ENCODE peak calls at places on chromosomes 6 and 20, in ten cellular contexts. K, J, Y, W, N, Q, H, F, I and U are unnamed samples.

GRCh38 chr6:111107589-111107988 is 20.3 kb downstream of the SLC16A10 start:
- DNase-seq in Y (no peak), I (no peak), F (no peak), K (no peak), N (no peak), W (no peak), H (no peak), J (no peak), Q (no peak), U (no peak)

GRCh38 chr6:40695114-40695513 is 108.0 kb upstream of the LRFN2 start:
- DNase-seq in W (no peak), I (no peak), H (peak), N (peak), Y (no peak), K (no peak), J (no peak), Q (no peak), F (no peak), U (no peak)

GRCh38 chr6:21634582-21634981 is 41.0 kb downstream of the SOX4 start:
- DNase-seq in W (peak), J (no peak), F (no peak), Y (no peak), I (peak), Q (peak), N (peak), H (no peak), K (peak), U (peak)

GRCh38 chr20:33669224-33669623 is 2.5 kb downstream of the ACTL10 start:
- DNase-seq in N (no peak), H (no peak), K (no peak), W (no peak), I (no peak), Y (peak), F (no peak), Q (no peak), J (no peak), U (no peak)

GRCh38 chr6:52263709-52264320 is 19.5 kb upstream of the IL17F start:
- DNase-seq in F (peak), N (peak), Y (peak), W (peak), I (peak), H (peak), J (peak), K (peak), Q (peak), U (no peak)

GRCh38 chr20:52676282-52676995 is 295.7 kb upstream of the TSHZ2 start:
- DNase-seq in I (no peak), W (no peak), F (no peak), K (no peak), H (no peak), Y (no peak), Q (no peak), J (no peak), N (no peak), U (no peak)

GRCh38 chr6:98530732-98531131 is 303.6 kb upstream of the POU3F2 start:
- DNase-seq in W (no peak), F (no peak), K (no peak), Q (no peak), J (no peak), Y (no peak), I (peak), H (no peak), N (no peak), U (no peak)

GRCh38 chr20:38317422-38317821 is 13.5 kb downstream of the BPI start:
- DNase-seq in Y (no peak), W (no peak), F (no peak), K (no peak), Q (no peak), J (no peak), N (no peak), I (no peak), H (no peak), U (no peak)

GRCh38 chr6:34723203-34723602 is 26.6 kb upstream of the ILRUN start:
- DNase-seq in K (peak), J (no peak), W (no peak), I (no peak), Q (peak), F (no peak), Y (no peak), N (peak), H (no peak), U (no peak)

GRCh38 chr6:18997375-18997826 is 610.3 kb downstream of the RNF144B start:
- DNase-seq in Q (no peak), J (no peak), K (peak), Y (no peak), F (no peak), W (peak), H (peak), N (peak), I (peak), U (peak)

GRCh38 chr6:170098428-170099170 is 192.3 kb downstream of the DLL1 start:
- DNase-seq in Q (no peak), K (no peak), W (no peak), F (peak), H (no peak), Y (no peak), J (no peak), I (no peak), N (no peak), U (no peak)

GRCh38 chr20:50521221-50521642 is 11.0 kb downstream of the PTPN1 start:
- DNase-seq in W (no peak), Y (no peak), I (no peak), K (no peak), N (no peak), H (no peak), F (no peak), J (no peak), Q (no peak), U (no peak)

GRCh38 chr6:39841923-39842322 is 49.7 kb downstream of the DAAM2 start:
- DNase-seq in F (no peak), I (no peak), Y (no peak), W (no peak), J (no peak), Q (no peak), H (no peak), K (no peak), N (no peak), U (no peak)

GRCh38 chr20:371755-372542 is 8.6 kb upstream of the TRIB3 start:
- DNase-seq in N (peak), H (peak), W (no peak), J (no peak), Q (no peak), Y (peak), F (no peak), I (peak), K (peak), U (peak)

GRCh38 chr20:10291564-10292240 is 73.1 kb downstream of the SNAP25 start:
- DNase-seq in N (no peak), F (no peak), Q (no peak), K (no peak), Y (no peak), H (no peak), I (no peak), J (no peak), W (no peak), U (no peak)

GRCh38 chr6:42021847-42022754 is 28.2 kb upstream of the TAF8 start:
- DNase-seq in Q (no peak), N (no peak), W (no peak), J (no peak), H (no peak), I (no peak), Y (no peak), F (no peak), K (no peak), U (no peak)

GRCh38 chr20:50207026-50207425 is 16.4 kb downstream of the CEBPB start:
- DNase-seq in N (no peak), F (no peak), J (no peak), K (no peak), W (no peak), Q (no peak), Y (no peak), H (no peak), I (no peak), U (no peak)

GRCh38 chr6:53397283-53397682 is 48.5 kb upstream of the ELOVL5 start:
- DNase-seq in J (no peak), Q (no peak), H (no peak), F (no peak), Y (no peak), W (no peak), I (no peak), K (no peak), N (no peak), U (no peak)
- TF ChIP-seq CTCF in J (no peak), Q (no peak), H (no peak), F (no peak), Y (no peak), W (no peak), I (no peak), K (no peak), N (no peak), U (no peak)

DNA sequence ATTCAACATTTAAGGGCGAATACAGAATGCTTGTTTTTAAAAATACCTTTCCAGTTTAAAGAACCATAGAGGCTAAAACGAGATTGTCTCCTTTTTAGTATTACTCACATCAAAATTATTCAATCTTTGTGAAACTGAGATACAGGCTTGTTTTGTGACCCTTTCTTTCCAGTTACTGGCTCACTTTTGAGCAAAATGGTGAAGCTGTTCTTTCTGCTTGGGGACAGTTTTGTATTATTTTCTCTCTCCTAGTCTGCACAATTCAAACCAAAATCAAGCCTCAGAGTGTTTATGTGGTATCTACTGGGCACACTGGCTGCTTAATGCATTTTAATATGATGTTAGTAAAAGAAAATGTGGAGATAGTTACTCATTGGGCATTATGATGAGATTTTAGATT is 36.5 kb downstream of the HIVEP1 start:
- DNase-seq in H (no peak), N (no peak), J (no peak), K (no peak), Y (no peak), W (no peak), Q (no peak), F (no peak), I (no peak), U (no peak)
- TF ChIP-seq CTCF in H (no peak), N (no peak), J (no peak), K (no peak), Y (no peak), W (no peak), Q (no peak), F (no peak), I (no peak), U (no peak)

DNA sequence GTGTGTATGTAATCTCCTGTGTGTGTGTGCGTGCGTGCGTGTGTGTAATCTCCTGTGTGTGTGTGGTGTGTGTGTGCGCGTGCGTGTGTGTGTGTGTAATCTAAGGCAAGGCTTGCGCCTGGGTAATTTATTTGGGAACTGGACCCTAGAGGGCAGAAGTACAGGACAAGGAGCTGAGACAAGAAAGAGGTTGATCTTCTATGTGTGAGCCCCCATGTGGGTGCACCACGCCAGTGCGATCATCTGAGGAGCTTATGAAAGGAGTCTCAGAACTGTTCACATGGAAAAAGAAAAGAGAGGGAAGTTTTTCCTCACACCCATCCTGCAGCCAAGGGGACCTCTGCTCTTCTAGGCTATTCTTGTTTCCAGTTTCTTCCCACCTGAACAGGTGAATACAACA is 220.1 kb upstream of the GGTLC1 start:
- DNase-seq in N (no peak), Q (no peak), F (no peak), I (no peak), W (no peak), H (no peak), J (no peak), Y (no peak), K (no peak), U (no peak)
- TF ChIP-seq CTCF in N (no peak), Q (no peak), F (no peak), I (no peak), W (peak), H (no peak), J (peak), Y (no peak), K (no peak), U (peak)

GRCh38 chr6:31614674-31615578 is at the start of gene AIF1:
- DNase-seq in Y (no peak), K (no peak), I (no peak), F (no peak), N (no peak), H (no peak), Q (no peak), J (no peak), W (no peak), U (no peak)

GRCh38 chr6:31617010-31617409 is 2.0 kb downstream of the AIF1 start:
- DNase-seq in W (no peak), N (no peak), I (peak), Y (no peak), Q (no peak), H (no peak), J (no peak), K (no peak), F (no peak), U (peak)

GRCh38 chr6:31614075-31614619 is 887 bp upstream of the AIF1 start:
- DNase-seq in I (no peak), J (no peak), W (no peak), H (no peak), N (no peak), Y (no peak), Q (no peak), F (no peak), K (no peak), U (no peak)

GRCh38 chr6:31619805-31620585 is 520 bp upstream of the PRRC2A start:
- DNase-seq in K (peak), N (peak), I (peak), H (peak), J (peak), F (peak), Y (peak), W (peak), Q (peak), U (peak)

DNA sequence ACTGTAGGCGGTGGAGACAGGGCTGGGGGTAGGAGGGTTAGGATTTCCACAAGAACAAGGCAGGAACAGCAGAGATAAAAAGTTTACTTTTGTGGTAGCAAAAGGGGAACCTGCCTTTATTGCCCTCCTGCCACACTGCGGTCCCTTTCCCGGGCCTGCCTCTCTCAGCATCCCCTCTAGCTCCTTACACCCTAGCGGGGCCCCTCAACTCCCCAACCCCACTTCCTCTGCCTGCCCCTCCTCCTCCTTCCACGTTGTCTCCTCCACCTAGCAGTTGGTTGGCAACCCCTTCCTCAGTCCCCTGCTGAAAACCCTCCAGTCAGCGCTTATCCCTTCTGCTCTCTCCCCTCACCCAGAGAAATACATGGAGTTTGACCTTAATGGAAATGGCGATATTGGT is 714 bp downstream of the AIF1 start:
- DNase-seq in J (no peak), Q (no peak), H (no peak), I (no peak), K (no peak), Y (no peak), N (no peak), W (no peak), F (no peak), U (no peak)
- TF ChIP-seq CTCF in J (no peak), Q (no peak), H (no peak), I (no peak), K (no peak), Y (no peak), N (no peak), W (no peak), F (no peak), U (no peak)

DNA sequence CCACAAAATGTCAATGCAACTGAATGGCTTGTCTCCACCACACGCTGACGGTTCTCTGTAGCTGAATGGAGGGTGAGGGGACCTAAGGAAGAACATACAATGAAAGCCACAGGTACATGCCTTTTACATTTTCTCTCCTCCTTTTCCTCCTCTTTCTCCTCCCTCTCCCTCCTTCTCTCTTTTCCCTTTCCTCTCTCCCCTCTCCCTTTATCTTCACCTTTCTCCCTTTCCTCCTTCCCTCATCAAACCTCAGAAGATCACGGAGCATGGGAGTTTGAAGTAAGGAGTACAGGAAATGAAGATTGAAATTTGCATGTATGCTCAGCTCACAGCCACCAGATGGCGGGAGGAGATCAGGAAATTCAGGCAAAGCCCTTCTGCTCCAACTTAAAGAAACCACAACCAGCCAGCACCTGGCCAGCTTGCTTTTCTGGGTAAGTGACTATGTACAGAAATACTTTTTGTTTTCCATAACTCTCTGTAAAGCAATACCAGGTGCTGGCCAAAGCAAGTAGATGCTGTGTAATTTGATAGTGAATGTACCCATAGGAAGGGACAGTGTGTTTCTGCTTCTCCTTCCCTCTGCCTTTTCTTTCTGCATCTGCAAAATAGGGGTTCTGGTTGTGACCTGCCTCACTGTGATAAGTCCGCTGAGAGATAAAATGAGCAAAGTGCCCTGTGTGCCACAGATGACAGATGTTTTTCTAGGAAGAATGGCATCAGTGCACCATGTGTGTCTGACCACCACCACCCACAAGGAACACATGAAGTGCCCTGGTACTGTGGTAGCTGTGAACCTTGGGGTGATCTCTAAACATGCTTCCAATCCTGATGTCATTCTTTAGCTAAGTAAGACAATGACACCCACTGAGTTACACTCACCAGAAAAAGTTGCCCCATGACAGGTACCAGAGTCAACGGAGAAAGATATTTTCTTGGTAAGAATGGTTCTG is 18.6 kb upstream of the FOXO3 start:
- DNase-seq in F (peak), Q (peak), K (peak), H (peak), N (peak), Y (peak), W (no peak), J (peak), I (peak), U (no peak)
- TF ChIP-seq CTCF in F (peak), Q (peak), K (peak), H (peak), N (peak), Y (peak), W (peak), J (peak), I (peak), U (peak)

DNA sequence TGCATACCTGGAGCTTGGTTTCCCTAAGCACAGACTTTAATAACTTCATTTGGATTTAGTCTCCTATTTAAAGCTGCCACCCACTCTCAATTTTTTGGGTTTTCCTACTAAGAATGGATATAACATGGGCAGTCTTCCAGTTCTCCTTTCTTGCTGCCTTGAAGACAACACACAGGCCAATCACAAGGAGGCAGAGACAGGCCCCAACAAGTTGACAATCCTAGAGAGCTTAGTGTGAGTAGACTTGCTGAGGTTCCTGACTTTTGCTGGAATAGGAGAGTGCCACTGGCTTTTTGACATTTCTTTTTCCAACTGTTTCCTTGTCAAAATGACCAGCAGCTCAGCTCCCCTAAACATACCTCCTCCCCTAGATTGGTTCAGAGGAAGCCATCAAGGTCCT is 112.3 kb upstream of the ESR1 start:
- DNase-seq in J (no peak), N (no peak), F (no peak), I (peak), Q (no peak), H (no peak), W (no peak), Y (no peak), K (no peak), U (peak)
- TF ChIP-seq CTCF in J (no peak), N (no peak), F (no peak), I (no peak), Q (no peak), H (no peak), W (no peak), Y (no peak), K (no peak), U (no peak)

GRCh38 chr20:21027569-21027968 is 78.6 kb downstream of the LINC00237 start:
- DNase-seq in J (peak), F (no peak), Y (no peak), H (no peak), N (no peak), I (no peak), Q (no peak), K (no peak), W (no peak), U (no peak)
- TF ChIP-seq CTCF in J (peak), F (peak), Y (no peak), H (no peak), N (no peak), I (no peak), Q (peak), K (no peak), W (peak), U (no peak)

DNA sequence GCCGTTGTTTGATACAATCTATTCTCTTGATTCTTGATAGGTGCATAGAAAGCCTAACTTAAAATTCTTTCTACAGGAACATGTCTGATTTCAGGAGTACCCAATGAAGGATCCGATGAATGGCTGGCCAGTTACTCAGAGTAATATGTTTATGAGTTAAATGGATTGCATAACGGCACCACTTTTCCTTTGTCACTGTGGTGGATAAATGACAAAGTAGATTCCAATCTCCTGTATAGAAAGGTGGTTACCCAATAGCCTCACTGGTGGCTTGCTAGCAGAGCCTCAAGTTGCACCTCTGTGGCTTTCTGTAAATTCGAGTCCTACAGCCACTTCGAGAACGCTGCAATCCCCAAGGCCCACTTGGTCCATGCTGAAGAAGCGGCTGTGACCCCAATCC is 28.4 kb downstream of the LHFPL5 start:
- DNase-seq in Y (no peak), K (peak), W (no peak), N (peak), F (no peak), H (no peak), J (no peak), Q (no peak), I (no peak), U (no peak)
- TF ChIP-seq CTCF in Y (no peak), K (no peak), W (no peak), N (no peak), F (no peak), H (no peak), J (no peak), Q (no peak), I (no peak), U (no peak)

DNA sequence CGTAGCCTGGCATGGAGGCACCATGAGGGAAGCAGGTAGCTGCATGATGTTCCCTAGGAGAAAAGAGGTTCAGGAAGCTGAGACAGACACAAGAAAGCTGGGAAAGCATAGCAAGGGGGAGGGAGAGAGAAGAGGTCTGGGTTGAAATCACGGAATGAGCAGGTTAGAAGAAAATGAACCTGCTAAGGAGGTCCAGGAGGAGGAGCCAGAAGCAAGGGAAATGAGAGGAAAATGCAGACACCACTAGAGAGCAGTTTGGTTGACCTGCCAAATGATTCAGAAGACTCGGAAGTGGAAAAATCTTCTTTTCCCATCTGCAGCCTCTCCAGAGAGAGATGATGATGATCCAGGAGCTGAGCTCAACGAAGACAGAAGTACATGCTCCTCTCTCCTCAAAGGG is 70.9 kb downstream of the VIP start:
- DNase-seq in K (no peak), F (no peak), Q (no peak), H (no peak), N (no peak), I (no peak), Y (no peak), W (no peak), J (no peak), U (no peak)
- TF ChIP-seq CTCF in K (no peak), F (no peak), Q (no peak), H (no peak), N (no peak), I (no peak), Y (no peak), W (peak), J (no peak), U (no peak)